ENCODE peak calls at places on chromosomes 4 and X, in nine cellular contexts. Q is SK-N-SH, K is chondrocyte, X is renal cortical epithelial cell, N is neural crest cell, H is islet precursor cell, A is NCI-H1105, E is H54, P is EL. J is an unnamed sample.
A peak's percentile ranks its signal among the peaks of the same experiment; 100 is the strongest.

GRCh38 chr4:153589703-153590595 is 94.1 kb upstream of the TLR2 start:
- DNase-seq in K (no peak), N (no peak), X (no peak), H (no peak), P (no peak), Q (no peak), A (no peak), E (no peak), J (no peak)

GRCh38 chr4:103429283-103429682 is 231.1 kb upstream of the CENPE start:
- DNase-seq in A (no peak), E (no peak), N (no peak), Q (peak; percentile 11), H (peak; percentile 58), P (peak; percentile 4), K (peak; percentile 28), X (no peak), J (no peak)

GRCh38 chr4:143186634-143187033 is 1.9 kb downstream of the USP38 start:
- DNase-seq in E (no peak), N (no peak), A (no peak), P (peak; percentile 20), X (peak; percentile 40), K (no peak), H (no peak), Q (no peak), J (no peak)

GRCh38 chr4:113049421-113050355 is at the start of gene ANK2:
- DNase-seq in P (no peak), H (peak; percentile 75), A (peak; percentile 70), N (peak; percentile 51), K (no peak), Q (peak; percentile 54), X (peak; percentile 34), E (no peak), J (no peak)

GRCh38 chr4:142418697-142419096 is 427.4 kb downstream of the INPP4B start:
- DNase-seq in K (no peak), E (no peak), Q (no peak), N (no peak), H (no peak), X (no peak), A (no peak), P (no peak), J (no peak)

GRCh38 chr4:40734497-40734896 is 15.3 kb upstream of the NSUN7 start:
- DNase-seq in A (no peak), K (no peak), P (no peak), N (no peak), X (no peak), H (no peak), Q (no peak), E (no peak), J (no peak)

GRCh38 chr4:1175635-1176229 is 3.3 kb upstream of the SPON2 start:
- DNase-seq in Q (no peak), A (no peak), H (no peak), N (no peak), X (no peak), K (no peak), P (no peak), E (no peak), J (no peak)

GRCh38 chrX:38929966-38930421 is 128.7 kb downstream of the MID1IP1 start:
- DNase-seq in A (no peak), N (no peak), X (peak; percentile 66), P (peak; percentile 51), E (peak; percentile 1), H (no peak), Q (no peak), K (no peak), J (peak; percentile 1)

GRCh38 chrX:123590842-123591491 is 141.9 kb downstream of the THOC2 start:
- DNase-seq in H (no peak), A (no peak), K (no peak), N (no peak), P (peak; percentile 38), X (peak; percentile 94), Q (no peak), E (no peak), J (peak; percentile 55)

GRCh38 chr4:86557526-86557925 is 36.6 kb upstream of the PTPN13 start:
- DNase-seq in X (no peak), P (peak; percentile 7), H (no peak), K (no peak), A (no peak), Q (no peak), N (no peak), E (no peak), J (no peak)

GRCh38 chrX:4674028-4674782 is 960.8 kb upstream of the PRKX start:
- DNase-seq in Q (no peak), K (no peak), X (no peak), E (no peak), P (no peak), A (no peak), N (no peak), H (peak; percentile 76), J (no peak)

GRCh38 chrX:920234-920799 is 289.7 kb downstream of the SHOX start:
- DNase-seq in E (no peak), P (peak; percentile 94), N (no peak), H (peak; percentile 67), K (no peak), X (no peak), Q (no peak), A (no peak), J (peak; percentile 35)

GRCh38 chr4:17526695-17527477 is 11.9 kb downstream of the CLRN2 start:
- DNase-seq in A (no peak), P (no peak), Q (no peak), K (no peak), E (no peak), N (no peak), H (no peak), X (no peak), J (no peak)